ENCODE peak calls at places on chromosomes 3 and 15, in seven cellular contexts. One of them, this sample, is unnamed.

GRCh38 chr3:29324180-29324651 is 43.3 kb downstream of the RBMS3 start:
- DNase-seq in stomach: peak; percentile 27
- DNase-seq in left lung: peak; percentile 45
- DNase-seq in foreskin keratinocyte: peak; percentile 36
- DNase-seq in heart right ventricle: peak; percentile 14
- DNase-seq in neuronal stem cell: no peak
- DNase-seq in CD8-positive, alpha-beta T cell: no peak
- DNase-seq in this sample: no peak

GRCh38 chr3:113898892-113899291 is 48.9 kb upstream of the ZDHHC23 start:
- DNase-seq in left lung: no peak
- DNase-seq in CD8-positive, alpha-beta T cell: no peak
- DNase-seq in foreskin keratinocyte: no peak
- DNase-seq in heart right ventricle: no peak
- DNase-seq in stomach: no peak
- DNase-seq in neuronal stem cell: no peak
- DNase-seq in this sample: no peak

GRCh38 chr3:61422945-61423740 is 138.2 kb upstream of the PTPRG start:
- DNase-seq in left lung: no peak
- DNase-seq in foreskin keratinocyte: no peak
- DNase-seq in CD8-positive, alpha-beta T cell: no peak
- DNase-seq in neuronal stem cell: no peak
- DNase-seq in heart right ventricle: no peak
- DNase-seq in stomach: no peak
- DNase-seq in this sample: no peak

GRCh38 chr3:128309026-128309425 is 155.7 kb downstream of the EEFSEC start:
- DNase-seq in neuronal stem cell: no peak
- DNase-seq in left lung: no peak
- DNase-seq in stomach: no peak
- DNase-seq in heart right ventricle: no peak
- DNase-seq in CD8-positive, alpha-beta T cell: no peak
- DNase-seq in foreskin keratinocyte: no peak
- DNase-seq in this sample: no peak

GRCh38 chr3:197466586-197467399 is 89.0 kb downstream of the BDH1 start:
- DNase-seq in left lung: no peak
- DNase-seq in CD8-positive, alpha-beta T cell: no peak
- DNase-seq in stomach: no peak
- DNase-seq in foreskin keratinocyte: no peak
- DNase-seq in neuronal stem cell: no peak
- DNase-seq in heart right ventricle: no peak
- DNase-seq in this sample: no peak

GRCh38 chr3:170809975-170810357 is 60.0 kb downstream of the RPL22L1 start:
- DNase-seq in left lung: no peak
- DNase-seq in foreskin keratinocyte: peak; percentile 32
- DNase-seq in neuronal stem cell: no peak
- DNase-seq in heart right ventricle: no peak
- DNase-seq in stomach: no peak
- DNase-seq in CD8-positive, alpha-beta T cell: no peak
- DNase-seq in this sample: peak; percentile 18

GRCh38 chr3:126419151-126419703 is 24.5 kb downstream of the CFAP100 start:
- DNase-seq in CD8-positive, alpha-beta T cell: no peak
- DNase-seq in foreskin keratinocyte: no peak
- DNase-seq in neuronal stem cell: no peak
- DNase-seq in stomach: peak; percentile 20
- DNase-seq in heart right ventricle: no peak
- DNase-seq in left lung: no peak
- DNase-seq in this sample: no peak

GRCh38 chr3:67329358-67329757 is 325.1 kb downstream of the SUCLG2 start:
- DNase-seq in heart right ventricle: no peak
- DNase-seq in stomach: no peak
- DNase-seq in foreskin keratinocyte: no peak
- DNase-seq in neuronal stem cell: no peak
- DNase-seq in left lung: no peak
- DNase-seq in CD8-positive, alpha-beta T cell: no peak
- DNase-seq in this sample: no peak

GRCh38 chr3:107938128-107938527 is 152.7 kb downstream of the CD47 start:
- DNase-seq in stomach: no peak
- DNase-seq in neuronal stem cell: no peak
- DNase-seq in left lung: no peak
- DNase-seq in foreskin keratinocyte: no peak
- DNase-seq in heart right ventricle: peak; percentile 13
- DNase-seq in CD8-positive, alpha-beta T cell: no peak
- DNase-seq in this sample: no peak

GRCh38 chr3:54434761-54435160 is 312.4 kb downstream of the CACNA2D3 start:
- DNase-seq in stomach: no peak
- DNase-seq in heart right ventricle: no peak
- DNase-seq in left lung: no peak
- DNase-seq in neuronal stem cell: no peak
- DNase-seq in CD8-positive, alpha-beta T cell: no peak
- DNase-seq in foreskin keratinocyte: no peak
- DNase-seq in this sample: no peak

GRCh38 chr3:111828506-111828905 is 30.6 kb upstream of the PHLDB2 start:
- DNase-seq in stomach: no peak
- DNase-seq in left lung: no peak
- DNase-seq in neuronal stem cell: no peak
- DNase-seq in CD8-positive, alpha-beta T cell: no peak
- DNase-seq in foreskin keratinocyte: no peak
- DNase-seq in heart right ventricle: no peak
- DNase-seq in this sample: no peak

GRCh38 chr3:107525954-107526305 is 3.2 kb downstream of the BBX start:
- DNase-seq in foreskin keratinocyte: no peak
- DNase-seq in heart right ventricle: no peak
- DNase-seq in CD8-positive, alpha-beta T cell: no peak
- DNase-seq in stomach: no peak
- DNase-seq in left lung: no peak
- DNase-seq in neuronal stem cell: no peak
- DNase-seq in this sample: no peak

GRCh38 chr15:60585743-60586708 is 107.1 kb upstream of the ICE2 start:
- DNase-seq in heart right ventricle: no peak
- DNase-seq in foreskin keratinocyte: no peak
- DNase-seq in CD8-positive, alpha-beta T cell: no peak
- DNase-seq in left lung: no peak
- DNase-seq in neuronal stem cell: peak; percentile 60
- DNase-seq in stomach: peak; percentile 61
- DNase-seq in this sample: no peak

GRCh38 chr3:5053021-5053831 is 68.9 kb upstream of the ARL8B start:
- DNase-seq in CD8-positive, alpha-beta T cell: no peak
- DNase-seq in left lung: no peak
- DNase-seq in foreskin keratinocyte: no peak
- DNase-seq in heart right ventricle: no peak
- DNase-seq in neuronal stem cell: no peak
- DNase-seq in stomach: no peak
- DNase-seq in this sample: no peak

GRCh38 chr15:35496585-35496984 is 49.4 kb downstream of the DPH6 start:
- DNase-seq in CD8-positive, alpha-beta T cell: no peak
- DNase-seq in stomach: no peak
- DNase-seq in foreskin keratinocyte: no peak
- DNase-seq in left lung: no peak
- DNase-seq in heart right ventricle: no peak
- DNase-seq in neuronal stem cell: no peak
- DNase-seq in this sample: no peak

GRCh38 chr3:193885832-193886231 is 250.1 kb upstream of the HES1 start:
- DNase-seq in CD8-positive, alpha-beta T cell: no peak
- DNase-seq in foreskin keratinocyte: no peak
- DNase-seq in neuronal stem cell: no peak
- DNase-seq in left lung: peak; percentile 79
- DNase-seq in stomach: peak; percentile 83
- DNase-seq in heart right ventricle: no peak
- DNase-seq in this sample: no peak

GRCh38 chr15:35078221-35078915 is 6.7 kb downstream of the NANOGP8 start:
- DNase-seq in heart right ventricle: no peak
- DNase-seq in CD8-positive, alpha-beta T cell: peak; percentile 6
- DNase-seq in neuronal stem cell: peak; percentile 33
- DNase-seq in stomach: peak; percentile 31
- DNase-seq in left lung: no peak
- DNase-seq in foreskin keratinocyte: no peak
- DNase-seq in this sample: peak; percentile 5

GRCh38 chr3:97037294-97037943 is 223.0 kb downstream of the EPHA6 start:
- DNase-seq in neuronal stem cell: no peak
- DNase-seq in left lung: no peak
- DNase-seq in foreskin keratinocyte: no peak
- DNase-seq in CD8-positive, alpha-beta T cell: no peak
- DNase-seq in heart right ventricle: no peak
- DNase-seq in stomach: no peak
- DNase-seq in this sample: peak; percentile 8

GRCh38 chr3:129460155-129460554 is 20.1 kb downstream of the IFT122 start:
- DNase-seq in stomach: no peak
- DNase-seq in left lung: no peak
- DNase-seq in neuronal stem cell: no peak
- DNase-seq in CD8-positive, alpha-beta T cell: no peak
- DNase-seq in foreskin keratinocyte: no peak
- DNase-seq in heart right ventricle: no peak
- DNase-seq in this sample: no peak

GRCh38 chr3:188832961-188833615 is 338.7 kb upstream of the TPRG1 start:
- DNase-seq in heart right ventricle: no peak
- DNase-seq in CD8-positive, alpha-beta T cell: no peak
- DNase-seq in neuronal stem cell: no peak
- DNase-seq in left lung: no peak
- DNase-seq in foreskin keratinocyte: peak; percentile 97
- DNase-seq in stomach: no peak
- DNase-seq in this sample: peak; percentile 79

GRCh38 chr15:68056097-68056865 is 2.2 kb downstream of the PIAS1 start:
- DNase-seq in stomach: no peak
- DNase-seq in left lung: no peak
- DNase-seq in neuronal stem cell: no peak
- DNase-seq in CD8-positive, alpha-beta T cell: no peak
- DNase-seq in foreskin keratinocyte: no peak
- DNase-seq in heart right ventricle: no peak
- DNase-seq in this sample: no peak
- H3K27ac ChIP-seq in stomach: no peak overlapping the region
- H3K27ac ChIP-seq in left lung: peak overlapping the region; percentile 93
- H3K27ac ChIP-seq in neuronal stem cell: no peak overlapping the region
- H3K27ac ChIP-seq in CD8-positive, alpha-beta T cell: no peak overlapping the region
- H3K27ac ChIP-seq in foreskin keratinocyte: peak overlapping the region; percentile 71
- H3K27ac ChIP-seq in heart right ventricle: peak overlapping the region; percentile 92
- H3K27ac ChIP-seq in this sample: no peak overlapping the region

GRCh38 chr15:65072027-65072426 is 4.2 kb upstream of the RASL12 start:
- DNase-seq in foreskin keratinocyte: no peak
- DNase-seq in heart right ventricle: no peak
- DNase-seq in neuronal stem cell: no peak
- DNase-seq in CD8-positive, alpha-beta T cell: no peak
- DNase-seq in stomach: no peak
- DNase-seq in left lung: no peak
- DNase-seq in this sample: no peak
- H3K27ac ChIP-seq in foreskin keratinocyte: no peak overlapping the region
- H3K27ac ChIP-seq in heart right ventricle: peak overlapping the region; percentile 87
- H3K27ac ChIP-seq in neuronal stem cell: no peak overlapping the region
- H3K27ac ChIP-seq in CD8-positive, alpha-beta T cell: no peak overlapping the region
- H3K27ac ChIP-seq in stomach: no peak overlapping the region
- H3K27ac ChIP-seq in left lung: no peak overlapping the region
- H3K27ac ChIP-seq in this sample: no peak overlapping the region

GRCh38 chr15:86316699-86317378 is 237.2 kb downstream of the AGBL1 start:
- DNase-seq in CD8-positive, alpha-beta T cell: no peak
- DNase-seq in left lung: no peak
- DNase-seq in stomach: no peak
- DNase-seq in neuronal stem cell: peak; percentile 12
- DNase-seq in heart right ventricle: no peak
- DNase-seq in foreskin keratinocyte: no peak
- DNase-seq in this sample: no peak

GRCh38 chr15:86311568-86312280 is 232.1 kb downstream of the AGBL1 start:
- DNase-seq in foreskin keratinocyte: no peak
- DNase-seq in CD8-positive, alpha-beta T cell: no peak
- DNase-seq in neuronal stem cell: no peak
- DNase-seq in left lung: no peak
- DNase-seq in heart right ventricle: no peak
- DNase-seq in stomach: no peak
- DNase-seq in this sample: no peak

GRCh38 chr15:86317379-86317745 is 237.7 kb downstream of the AGBL1 start:
- DNase-seq in CD8-positive, alpha-beta T cell: no peak
- DNase-seq in heart right ventricle: no peak
- DNase-seq in foreskin keratinocyte: peak; percentile 46
- DNase-seq in left lung: no peak
- DNase-seq in stomach: no peak
- DNase-seq in neuronal stem cell: no peak
- DNase-seq in this sample: peak; percentile 58

DNA sequence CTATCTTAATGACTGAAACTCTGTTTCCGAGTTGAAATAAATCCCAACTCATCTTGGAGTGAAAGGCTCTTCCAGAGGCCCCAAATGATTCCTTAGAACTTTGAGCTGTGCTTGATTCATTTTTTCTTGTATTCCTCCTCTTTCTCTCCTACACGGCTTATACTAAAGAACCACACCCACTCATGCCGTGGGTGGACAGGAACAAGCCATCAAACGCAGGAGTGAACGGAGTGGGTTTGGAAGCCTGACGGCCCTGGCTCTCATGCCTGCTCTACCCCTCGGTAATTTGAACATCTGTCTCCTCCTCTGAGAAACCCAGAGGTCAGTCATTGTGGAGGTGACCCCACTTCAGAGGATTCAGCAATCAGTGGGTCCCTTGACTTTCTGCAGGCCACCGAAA is 236.5 kb downstream of the AGBL1 start:
- DNase-seq in foreskin keratinocyte: no peak
- DNase-seq in heart right ventricle: no peak
- DNase-seq in CD8-positive, alpha-beta T cell: no peak
- DNase-seq in stomach: no peak
- DNase-seq in neuronal stem cell: no peak
- DNase-seq in left lung: no peak
- DNase-seq in this sample: no peak
- H3K27ac ChIP-seq in foreskin keratinocyte: no peak overlapping the region
- H3K27ac ChIP-seq in heart right ventricle: peak overlapping the region; percentile 39
- H3K27ac ChIP-seq in CD8-positive, alpha-beta T cell: no peak overlapping the region
- H3K27ac ChIP-seq in stomach: no peak overlapping the region
- H3K27ac ChIP-seq in neuronal stem cell: no peak overlapping the region
- H3K27ac ChIP-seq in left lung: no peak overlapping the region
- H3K27ac ChIP-seq in this sample: peak overlapping the region; percentile 96

DNA sequence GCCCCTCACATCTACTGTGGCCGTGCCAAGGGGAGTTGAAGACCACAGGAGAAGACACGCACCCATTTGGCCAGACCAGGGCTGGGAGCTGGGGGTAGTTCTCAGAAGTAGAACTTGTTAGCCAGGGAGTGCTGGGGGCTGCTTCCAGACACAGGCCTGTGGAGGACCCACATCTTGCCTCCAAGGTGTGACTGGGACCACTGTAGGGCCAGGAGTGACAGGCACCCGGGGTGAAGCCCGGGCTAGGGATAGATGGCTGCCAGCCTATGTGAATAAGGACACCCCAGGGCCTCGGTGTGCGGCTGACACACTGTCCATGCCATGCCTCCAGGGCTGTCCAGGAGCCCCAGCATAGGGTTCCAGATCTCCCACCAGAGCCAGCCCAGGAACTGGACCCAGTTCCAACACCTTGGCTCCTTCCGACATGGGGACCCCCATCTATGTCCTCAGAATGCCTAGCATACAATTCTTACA is 1.8 kb downstream of the ANPEP start:
- DNase-seq in neuronal stem cell: no peak
- DNase-seq in CD8-positive, alpha-beta T cell: no peak
- DNase-seq in foreskin keratinocyte: no peak
- DNase-seq in stomach: no peak
- DNase-seq in heart right ventricle: no peak
- DNase-seq in left lung: peak; percentile 62
- DNase-seq in this sample: no peak
- H3K27ac ChIP-seq in neuronal stem cell: no peak overlapping the region
- H3K27ac ChIP-seq in CD8-positive, alpha-beta T cell: no peak overlapping the region
- H3K27ac ChIP-seq in foreskin keratinocyte: no peak overlapping the region
- H3K27ac ChIP-seq in stomach: no peak overlapping the region
- H3K27ac ChIP-seq in heart right ventricle: no peak overlapping the region
- H3K27ac ChIP-seq in left lung: peak overlapping the region; percentile 96
- H3K27ac ChIP-seq in this sample: peak overlapping the region; percentile 32

This sample was measured in epithelial cell of prostate.